ENCODE peak calls at places on chromosomes 5 and 9, in seven cellular contexts. S is colonic mucosa, Z is transverse colon, O is IMR-90, F is GM23338, Q is ovary, K is breast epithelium. R is an unnamed sample. For H3K36me3, the result is how much of the 10 kb centered on the place peaks cover.

GRCh38 chr9:127723450-127723849 is 7.6 kb downstream of the TTC16 start:
- DNase-seq in S (peak), Z (peak), O (peak), F (no peak), Q (no peak), K (no peak), R (no peak)

GRCh38 chr9:112380102-112380581 is at the start of gene HSDL2:
- DNase-seq in S (peak), Z (peak), O (peak), F (peak), Q (no peak), K (no peak), R (no peak)

GRCh38 chr5:29077451-29077850 is 2039.1 kb upstream of the CDH9 start:
- DNase-seq in S (no peak), Z (no peak), O (no peak), F (no peak), Q (no peak), K (no peak), R (no peak)

GRCh38 chr9:98905015-98905414 is 38.7 kb upstream of the COL15A1 start:
- DNase-seq in S (no peak), Z (no peak), O (no peak), F (no peak), Q (no peak), K (no peak), R (no peak)

GRCh38 chr5:139134906-139135305 is 63.3 kb downstream of the SIL1 start:
- DNase-seq in S (no peak), Z (no peak), O (no peak), F (no peak), Q (no peak), K (no peak), R (no peak)

GRCh38 chr9:92943062-92943616 is 4.2 kb upstream of the FGD3 start:
- DNase-seq in S (no peak), Z (no peak), O (no peak), F (no peak), Q (no peak), K (no peak), R (no peak)

GRCh38 chr5:109105631-109106267 is 304.0 kb downstream of the PJA2 start:
- DNase-seq in S (no peak), Z (no peak), O (peak), F (no peak), Q (no peak), K (no peak), R (peak)

GRCh38 chr5:17056056-17056690 is 120.1 kb upstream of the MYO10 start:
- DNase-seq in S (peak), Z (no peak), O (no peak), F (peak), Q (no peak), K (no peak), R (no peak)

GRCh38 chr5:112146323-112146848 is 272.7 kb downstream of the EPB41L4A start:
- DNase-seq in S (no peak), Z (no peak), O (peak), F (no peak), Q (no peak), K (no peak), R (no peak)

GRCh38 chr9:127769985-127770904 is 8.2 kb downstream of the SH2D3C start:
- DNase-seq in S (no peak), Z (no peak), O (no peak), F (no peak), Q (no peak), K (no peak), R (no peak)

GRCh38 chr5:157215143-157215825 is 34.6 kb downstream of the ITK start:
- DNase-seq in S (no peak), Z (no peak), O (no peak), F (no peak), Q (no peak), K (no peak), R (no peak)

GRCh38 chr9:128420060-128420650 is 502 bp upstream of the CERCAM start:
- DNase-seq in S (peak), Z (peak), O (peak), F (peak), Q (peak), K (peak), R (peak)

GRCh38 chr5:157252741-157253465 is 13.0 kb upstream of the CYFIP2 start:
- DNase-seq in S (no peak), Z (no peak), O (peak), F (no peak), Q (no peak), K (no peak), R (no peak)

GRCh38 chr9:97900738-97901565 is 21.3 kb downstream of the TRMO start:
- DNase-seq in S (no peak), Z (no peak), O (peak), F (peak), Q (no peak), K (no peak), R (peak)

GRCh38 chr5:66967826-66968262 is 228.8 kb downstream of the CD180 start:
- DNase-seq in S (no peak), Z (no peak), O (peak), F (no peak), Q (no peak), K (no peak), R (no peak)

GRCh38 chr9:135088348-135088978 is 995 bp downstream of the OLFM1 start:
- DNase-seq in S (no peak), Z (no peak), O (no peak), F (peak), Q (no peak), K (no peak), R (no peak)
- H3K4me3 ChIP-seq in S (peak), Z (peak), O (no peak), F (peak), Q (peak), K (peak), R (peak)

GRCh38 chr9:37503736-37504135 is 18.0 kb downstream of the POLR1E start:
- DNase-seq in S (no peak), Z (peak), O (peak), F (no peak), Q (no peak), K (no peak), R (no peak)
- H3K36me3 ChIP-seq in S (under half), Z (under half), O (half or more), F (under half), Q (under half), K (under half), R (half or more)

GRCh38 chr9:79155308-79155707 is 416.5 kb upstream of the TLE4 start:
- DNase-seq in S (no peak), Z (no peak), O (no peak), F (peak), Q (no peak), K (no peak), R (no peak)
- TF ChIP-seq CTCF in S (no peak), Z (no peak), O (no peak), F (peak), Q (no peak), K (no peak), R (peak)

GRCh38 chr5:179698935-179699639 is at the start of gene CANX:
- DNase-seq in S (no peak), Z (no peak), O (no peak), F (peak), Q (no peak), K (no peak), R (no peak)
- H3K4me3 ChIP-seq in S (peak), Z (peak), O (peak), F (peak), Q (peak), K (peak), R (peak)

GRCh38 chr5:31471040-31471439 is 60.9 kb downstream of the DROSHA start:
- DNase-seq in S (no peak), Z (no peak), O (no peak), F (no peak), Q (no peak), K (no peak), R (no peak)

GRCh38 chr5:31469466-31469865 is 62.4 kb downstream of the DROSHA start:
- DNase-seq in S (no peak), Z (no peak), O (no peak), F (no peak), Q (no peak), K (no peak), R (no peak)

GRCh38 chr5:31469886-31470285 is 62.0 kb downstream of the DROSHA start:
- DNase-seq in S (no peak), Z (no peak), O (peak), F (no peak), Q (no peak), K (no peak), R (no peak)

GRCh38 chr5:31471916-31472315 is 60.0 kb downstream of the DROSHA start:
- DNase-seq in S (no peak), Z (no peak), O (no peak), F (no peak), Q (no peak), K (no peak), R (no peak)

DNA sequence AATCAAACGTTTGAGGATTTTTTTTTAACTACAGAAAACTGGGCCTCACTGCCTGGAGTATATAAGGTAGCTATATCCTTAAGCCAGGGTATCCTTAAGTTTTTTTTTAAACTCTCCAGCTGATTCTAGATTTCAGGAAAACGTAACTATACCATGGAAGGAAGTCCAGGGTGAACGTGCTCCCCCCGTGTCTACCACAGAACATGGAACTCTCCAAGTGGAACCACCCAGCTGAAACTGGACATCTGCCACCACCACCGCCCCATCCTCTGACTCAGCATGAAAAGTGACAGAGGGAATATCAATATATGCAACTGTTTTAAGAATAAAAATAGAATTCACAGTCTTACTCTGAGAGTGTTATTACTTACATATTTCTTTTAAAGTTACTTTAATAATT is 61.3 kb downstream of the DROSHA start:
- DNase-seq in S (no peak), Z (peak), O (peak), F (no peak), Q (no peak), K (no peak), R (peak)
- H3K36me3 ChIP-seq in S (under half), Z (under half), O (under half), F (under half), Q (under half), K (under half), R (under half)

DNA sequence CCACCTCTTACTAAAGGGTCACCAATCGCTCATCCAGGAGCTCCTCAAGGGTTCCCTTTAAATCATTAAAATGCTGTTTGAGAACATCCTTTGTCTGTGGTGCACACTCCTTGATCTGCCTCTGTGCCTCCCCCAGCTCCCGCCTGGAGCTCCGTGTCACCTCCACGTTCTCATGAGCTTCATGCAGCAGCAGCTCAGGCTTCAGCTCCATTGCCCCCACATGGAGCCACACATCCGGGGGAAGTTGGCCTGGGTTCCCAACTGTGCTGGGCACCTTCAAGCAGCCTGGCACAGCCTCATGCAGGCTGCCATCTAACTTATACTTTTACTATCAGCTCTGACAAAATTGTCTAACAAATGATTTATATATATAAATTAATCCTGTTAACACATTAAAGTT is 585.8 kb upstream of the FAM174A start:
- DNase-seq in S (no peak), Z (no peak), O (no peak), F (no peak), Q (no peak), K (no peak), R (no peak)
- TF ChIP-seq CTCF in S (no peak), Z (no peak), O (no peak), F (no peak), Q (no peak), K (no peak), R (no peak)

DNA sequence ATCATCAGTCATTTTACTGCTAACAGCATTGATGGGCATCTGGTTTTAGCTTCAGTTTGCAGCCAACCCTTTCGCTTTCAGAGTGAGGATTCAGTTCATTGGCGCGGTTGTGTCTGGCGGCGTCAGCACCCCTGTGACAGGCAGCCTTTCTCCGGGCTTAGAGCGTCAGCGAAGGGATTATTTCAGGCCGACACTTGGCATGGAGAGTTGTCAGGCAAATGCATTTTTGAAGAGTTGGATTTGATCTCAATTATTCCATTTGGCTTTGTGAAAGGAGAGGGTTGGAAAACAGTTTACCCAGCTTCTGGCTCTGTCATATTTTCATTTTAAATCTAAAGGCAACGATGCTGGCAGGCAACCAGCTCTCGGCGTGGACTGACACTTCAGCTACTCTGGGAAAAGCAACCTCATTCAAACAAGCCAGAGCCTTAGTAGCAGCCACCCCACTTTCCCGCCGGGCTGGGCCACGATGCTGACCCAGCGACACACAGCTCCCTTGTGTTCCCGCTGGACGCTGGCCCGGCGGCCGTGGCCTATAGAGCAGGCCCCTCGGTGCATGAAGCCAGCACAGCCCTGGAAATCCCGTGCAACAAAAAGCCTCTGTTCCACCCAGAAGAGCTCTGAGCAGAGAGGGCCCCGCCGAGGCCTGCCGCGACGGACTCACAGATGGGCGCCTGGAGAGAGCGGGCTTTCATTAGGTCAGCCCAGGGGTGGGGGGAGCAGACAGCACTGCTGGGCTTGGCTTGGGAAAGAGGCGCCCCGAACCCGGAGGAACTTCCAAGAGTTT is 28.9 kb upstream of the LPCAT1 start:
- DNase-seq in S (peak), Z (peak), O (no peak), F (peak), Q (no peak), K (peak), R (no peak)
- H3K4me3 ChIP-seq in S (no peak), Z (no peak), O (no peak), F (no peak), Q (no peak), K (no peak), R (no peak)

DNA sequence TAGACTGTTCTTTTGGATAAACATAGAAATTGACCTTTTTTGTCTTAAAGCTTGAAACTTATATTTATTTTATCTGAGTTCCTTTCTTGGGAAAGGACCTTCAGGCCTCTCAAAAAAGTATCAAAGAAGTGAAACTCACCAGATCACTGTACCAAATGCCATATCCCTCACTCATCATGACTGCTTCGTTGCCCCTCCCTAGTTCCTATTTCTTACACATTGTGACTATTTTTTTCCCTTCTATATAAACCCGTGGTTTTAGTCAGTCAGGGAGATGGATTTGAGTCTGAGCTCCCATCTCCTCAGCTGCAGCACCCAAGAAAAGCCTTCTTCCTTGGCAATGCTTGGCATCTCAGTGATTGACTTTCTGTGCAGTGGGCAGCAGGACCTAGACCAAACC is 129.4 kb downstream of the LPAR1 start:
- DNase-seq in S (no peak), Z (no peak), O (no peak), F (no peak), Q (no peak), K (no peak), R (no peak)
- H3K36me3 ChIP-seq in S (under half), Z (under half), O (under half), F (under half), Q (under half), K (under half), R (under half)

GRCh38 chr9:503881-504852 is 289.5 kb downstream of the DOCK8 start:
- DNase-seq in S (peak), Z (peak), O (peak), F (peak), Q (peak), K (peak), R (peak)
- TF ChIP-seq CTCF in S (no peak), Z (no peak), O (peak), F (peak), Q (peak), K (no peak), R (no peak)